ENCODE peak calls at places on chromosomes 3 and 15, in five cellular contexts. S, L, A, O and B are unnamed samples.

GRCh38 chr3:42503251-42503924 is 945 bp downstream of the VIPR1 start:
- DNase-seq in O (no peak), S (no peak), A (no peak), L (no peak), B (no peak)

GRCh38 chr3:45968706-45969105 is 25.4 kb downstream of the CXCR6 start:
- DNase-seq in A (no peak), O (no peak), S (no peak), L (peak), B (no peak)

GRCh38 chr3:52742418-52743041 is 28.2 kb downstream of the NEK4 start:
- DNase-seq in S (no peak), A (peak), L (peak), O (no peak), B (no peak)

GRCh38 chr15:70062321-70062956 is 35.3 kb downstream of the TLE3 start:
- DNase-seq in O (peak), L (peak), A (peak), S (peak), B (no peak)

GRCh38 chr3:111610189-111610588 is 15.0 kb upstream of the ZBED2 start:
- DNase-seq in S (no peak), O (no peak), L (peak), A (no peak), B (no peak)

GRCh38 chr3:58487140-58487886 is 4.6 kb upstream of the KCTD6 start:
- DNase-seq in A (no peak), L (peak), S (no peak), O (peak), B (no peak)

GRCh38 chr3:100709840-100710235 is 544 bp downstream of the TFG start:
- DNase-seq in A (peak), L (peak), O (peak), S (peak), B (peak)

GRCh38 chr3:30826381-30827061 is 67.9 kb downstream of the GADL1 start:
- DNase-seq in S (no peak), L (peak), A (no peak), O (no peak), B (no peak)

GRCh38 chr3:280691-281090 is 84.1 kb downstream of the CHL1 start:
- DNase-seq in S (no peak), A (no peak), O (no peak), L (no peak), B (no peak)

GRCh38 chr3:99958177-99958912 is 140.7 kb downstream of the CMSS1 start:
- DNase-seq in A (no peak), L (no peak), O (no peak), S (no peak), B (no peak)

GRCh38 chr3:115713247-115713646 is 89.9 kb downstream of the GAP43 start:
- DNase-seq in A (no peak), S (no peak), O (peak), L (peak), B (no peak)

GRCh38 chr15:69100821-69101220 is 59.6 kb upstream of the GLCE start:
- DNase-seq in S (no peak), A (no peak), L (no peak), O (no peak), B (no peak)

GRCh38 chr3:128278761-128279593 is 125.7 kb downstream of the EEFSEC start:
- DNase-seq in A (peak), L (peak), S (peak), O (no peak), B (peak)

GRCh38 chr3:65508743-65509422 is 529.8 kb downstream of the MAGI1 start:
- DNase-seq in L (no peak), O (no peak), A (no peak), S (no peak), B (no peak)

GRCh38 chr3:125326957-125327356 is 48.2 kb downstream of the ZNF148 start:
- DNase-seq in A (no peak), O (no peak), S (no peak), L (no peak), B (no peak)

GRCh38 chr3:111712294-111713180 is 117.4 kb upstream of the ZBED2 start:
- DNase-seq in L (peak), O (no peak), A (peak), S (no peak), B (no peak)

DNA sequence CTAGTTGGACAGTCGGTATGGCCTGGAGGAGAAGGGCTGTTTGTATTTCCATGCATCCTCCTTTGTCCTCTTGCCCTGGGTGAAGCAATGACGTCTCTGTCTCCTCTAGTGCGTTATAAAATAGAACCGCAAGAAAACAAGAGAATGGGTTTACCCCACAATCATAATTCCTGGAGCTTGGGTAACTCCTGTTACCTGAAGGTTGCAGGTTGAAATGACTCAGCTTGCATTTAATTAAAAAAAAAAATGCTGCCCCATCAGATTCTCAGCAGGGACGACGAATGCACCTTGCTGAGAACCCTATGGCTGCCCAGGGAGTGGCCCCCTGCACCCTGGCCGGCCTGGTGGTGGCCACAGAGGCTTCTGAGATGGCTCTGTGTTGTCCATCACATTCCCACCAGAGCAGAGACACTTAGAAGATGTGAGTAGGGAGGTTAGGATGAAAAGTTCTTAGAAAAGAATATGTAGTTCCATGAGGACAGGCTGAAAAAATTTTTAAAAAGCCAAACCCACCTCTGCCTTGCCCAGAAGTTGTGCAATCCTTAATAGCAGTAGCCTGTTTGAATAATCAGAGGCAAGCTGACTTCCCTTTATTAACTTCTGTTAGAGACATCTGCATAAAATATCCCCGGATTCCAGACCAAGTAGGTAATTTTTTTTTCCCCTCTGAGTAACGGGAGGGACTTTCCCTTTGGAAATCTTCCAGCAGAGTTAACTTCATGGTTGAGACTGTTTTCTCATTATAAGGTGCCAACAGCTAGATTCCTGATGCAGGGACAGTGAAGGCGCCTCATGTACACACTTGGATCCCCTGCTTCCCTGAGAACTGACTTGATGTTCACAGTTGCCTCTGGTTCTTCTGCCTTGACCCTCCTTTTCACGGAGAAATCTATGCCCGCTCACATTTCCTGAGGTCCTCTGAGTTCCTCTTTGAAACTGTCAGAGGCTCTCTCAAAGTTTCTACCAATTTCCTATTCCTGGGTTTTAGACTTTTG is 227.9 kb upstream of the BHLHE40 start:
- DNase-seq in O (no peak), L (peak), A (no peak), S (no peak), B (no peak)
- H3K4me3 ChIP-seq in O (no peak), L (no peak), A (no peak), S (peak), B (no peak)

DNA sequence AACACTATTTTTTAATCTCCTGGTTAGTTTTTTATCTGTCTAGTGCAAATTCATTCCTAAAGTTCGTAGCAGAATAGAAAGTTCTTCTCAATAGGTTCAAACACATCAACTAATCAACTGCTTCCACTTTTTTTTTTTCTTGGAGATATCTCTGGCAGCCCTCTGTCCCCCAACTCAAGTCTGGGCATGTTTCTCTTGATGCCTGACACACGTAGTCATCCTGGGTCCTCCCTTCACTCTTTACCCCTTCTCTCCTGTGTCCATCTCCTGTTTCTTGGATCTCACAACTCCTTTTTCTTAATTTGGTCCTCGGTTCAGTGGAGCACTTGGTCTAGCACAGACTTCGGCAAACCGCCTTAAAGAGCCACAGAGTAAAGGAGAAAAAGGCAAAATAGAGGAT is 14.4 kb downstream of the TNFAIP8L3 start:
- DNase-seq in S (no peak), A (no peak), L (no peak), O (no peak), B (no peak)
- H3K27ac ChIP-seq in S (no peak), A (no peak), L (no peak), O (no peak), B (no peak)

GRCh38 chr3:22007376-22007775 is 256.4 kb upstream of the ZNF385D start:
- DNase-seq in S (no peak), A (no peak), L (no peak), O (no peak), B (no peak)
- TF ChIP-seq CTCF in S (no peak), A (no peak), L (no peak), O (no peak), B (no peak)

GRCh38 chr15:74367296-74367854 is at the start of gene CYP11A1:
- DNase-seq in S (no peak), O (peak), L (no peak), A (no peak), B (peak)

GRCh38 chr15:74362482-74362881 is 5.0 kb downstream of the CYP11A1 start:
- DNase-seq in O (no peak), A (no peak), L (no peak), S (no peak), B (no peak)

GRCh38 chr15:74364936-74365618 is 2.4 kb downstream of the CYP11A1 start:
- DNase-seq in A (no peak), S (no peak), O (no peak), L (no peak), B (peak)

GRCh38 chr15:74368121-74368520 is 675 bp upstream of the CYP11A1 start:
- DNase-seq in O (no peak), S (no peak), L (no peak), A (no peak), B (peak)

GRCh38 chr15:74365619-74366445 is 1.6 kb downstream of the CYP11A1 start:
- DNase-seq in A (peak), L (peak), S (peak), O (no peak), B (peak)
- H3K4me3 ChIP-seq in A (peak), L (peak), S (peak), O (peak), B (peak)

DNA sequence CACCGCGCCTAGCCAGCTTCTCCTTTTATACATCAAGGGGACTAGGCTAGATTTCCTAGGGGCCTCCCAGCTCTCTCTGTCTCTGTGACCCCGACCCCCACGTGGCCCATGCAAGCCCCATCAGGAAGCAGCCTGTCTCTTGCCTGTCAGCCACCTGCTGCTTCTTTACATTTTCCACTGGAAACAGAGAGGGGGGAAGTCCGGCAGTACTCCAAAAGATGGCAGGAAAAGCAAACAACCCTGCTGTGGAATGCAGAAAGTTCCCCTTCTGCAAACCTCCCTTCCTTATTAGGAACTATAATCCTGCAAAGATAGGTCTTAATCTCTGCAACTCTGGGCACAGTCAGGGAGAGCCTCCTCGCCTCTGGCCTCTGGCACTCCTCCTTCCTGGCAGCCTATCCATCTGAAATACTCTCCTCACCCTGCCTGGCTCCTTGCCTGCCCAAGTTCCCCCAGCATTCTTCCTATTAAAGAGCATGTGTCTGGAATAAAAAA is 47.4 kb upstream of the HACD2 start:
- DNase-seq in L (peak), O (no peak), A (peak), S (no peak), B (peak)
- H3K27ac ChIP-seq in L (no peak), O (no peak), A (peak), S (no peak), B (peak)

DNA sequence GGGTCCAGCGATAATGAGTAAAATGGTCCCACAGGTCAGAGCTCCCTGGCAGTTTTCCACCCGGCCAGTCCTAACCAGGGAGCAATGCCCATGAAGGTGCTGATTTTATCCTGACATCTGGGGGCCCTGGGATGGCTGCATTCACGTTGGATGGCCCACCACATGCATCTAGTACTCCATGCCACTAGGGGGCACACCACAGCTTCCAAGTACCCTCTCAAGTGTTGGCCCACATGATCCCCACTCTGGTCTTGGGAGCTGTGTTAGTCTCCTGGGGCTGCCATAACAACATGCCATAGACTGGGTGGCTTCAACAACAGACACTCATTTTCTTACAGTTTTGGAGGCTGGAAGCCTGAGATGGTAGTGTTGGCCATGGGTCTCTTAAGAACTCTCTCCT is 225.5 kb downstream of the SLCO3A1 start:
- DNase-seq in A (peak), O (no peak), L (no peak), S (no peak), B (no peak)
- TF ChIP-seq CTCF in A (peak), O (peak), L (no peak), S (no peak), B (no peak)

GRCh38 chr3:31968927-31969418 is 12.1 kb downstream of the OSBPL10 start:
- DNase-seq in A (peak), L (peak), O (no peak), S (no peak), B (no peak)

GRCh38 chr3:31968391-31968926 is 12.6 kb downstream of the OSBPL10 start:
- DNase-seq in O (no peak), S (no peak), A (no peak), L (peak), B (no peak)

GRCh38 chr3:31962801-31963205 is 18.3 kb downstream of the OSBPL10 start:
- DNase-seq in O (no peak), A (no peak), L (no peak), S (no peak), B (no peak)

GRCh38 chr3:31971607-31972006 is 9.5 kb downstream of the OSBPL10 start:
- DNase-seq in S (no peak), A (no peak), O (no peak), L (no peak), B (no peak)

DNA sequence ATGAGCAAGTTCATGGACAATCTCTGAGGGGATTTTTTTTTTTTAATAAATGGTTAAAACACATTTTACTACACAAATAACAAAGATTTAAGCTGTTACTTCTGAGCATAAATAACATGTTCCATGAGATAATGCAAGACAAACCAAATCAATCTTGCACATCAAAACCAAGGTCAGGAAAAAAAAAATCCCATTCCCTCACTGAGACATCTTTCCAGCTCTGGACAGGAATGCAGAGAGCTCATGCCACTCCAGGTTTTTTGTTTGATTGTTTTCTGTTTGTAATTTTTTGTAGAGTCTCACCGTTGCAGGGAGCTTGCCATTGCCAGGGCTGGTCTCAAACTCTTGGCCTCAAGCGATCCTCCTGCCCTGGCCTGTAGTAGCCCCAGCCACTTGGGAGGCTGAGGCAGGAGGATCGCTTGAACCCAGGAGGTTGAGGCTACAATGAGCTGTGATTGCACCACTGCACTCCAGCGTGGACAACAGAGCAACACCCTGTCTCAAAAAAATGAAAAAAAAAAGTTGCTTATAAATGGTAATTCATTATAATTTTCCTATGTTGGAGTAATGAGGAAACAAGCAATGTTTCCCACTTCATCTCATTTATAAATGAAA is 14.0 kb downstream of the OSBPL10 start:
- DNase-seq in A (no peak), O (no peak), L (no peak), S (no peak), B (no peak)
- H3K4me3 ChIP-seq in A (no peak), O (no peak), L (no peak), S (no peak), B (no peak)

GRCh38 chr3:8482960-8483665 is 18.5 kb upstream of the LMCD1 start:
- DNase-seq in A (no peak), L (peak), O (peak), S (peak), B (peak)

GRCh38 chr3:8486434-8486833 is 15.2 kb upstream of the LMCD1 start:
- DNase-seq in S (no peak), L (no peak), O (no peak), A (no peak), B (no peak)

GRCh38 chr3:8485943-8486342 is 15.7 kb upstream of the LMCD1 start:
- DNase-seq in A (no peak), L (no peak), S (no peak), O (no peak), B (no peak)

GRCh38 chr3:8485141-8485840 is 16.3 kb upstream of the LMCD1 start:
- DNase-seq in A (no peak), L (peak), O (no peak), S (no peak), B (no peak)

GRCh38 chr3:8484409-8485140 is 17.0 kb upstream of the LMCD1 start:
- DNase-seq in S (no peak), L (no peak), A (no peak), O (no peak), B (no peak)
- H3K27ac ChIP-seq in S (peak), L (no peak), A (no peak), O (peak), B (peak)